ENCODE peak calls at places on chromosomes 7 and 10, in six cellular contexts. E is WTC11, D is H1, P is HepG2, M is GM12878, K is K562. S is an unnamed sample.
A peak's percentile ranks its signal among the peaks of the same experiment; 100 is the strongest.

GRCh38 chr7:105141068-105141467 is 127.1 kb downstream of the KMT2E start:
- DNase-seq in E (peak; percentile 38), D (no peak), P (peak; percentile 21), M (no peak), K (peak; percentile 43), S (peak; percentile 8)

GRCh38 chr7:50068026-50068425 is 25.0 kb downstream of the ZPBP start:
- DNase-seq in E (no peak), D (no peak), P (peak; percentile 12), M (no peak), K (peak; percentile 2), S (peak; percentile 31)

GRCh38 chr7:24741691-24742639 is 15.3 kb downstream of the GSDME start:
- DNase-seq in E (no peak), D (no peak), P (no peak), M (no peak), K (no peak), S (no peak)

GRCh38 chr7:70621954-70622596 is 509.9 kb upstream of the GALNT17 start:
- DNase-seq in E (no peak), D (no peak), P (no peak), M (no peak), K (no peak), S (no peak)

GRCh38 chr7:157579425-157579824 is 242.6 kb downstream of the DNAJB6 start:
- DNase-seq in E (peak; percentile 9), D (no peak), P (no peak), M (no peak), K (no peak), S (no peak)

GRCh38 chr10:80454526-80455460 is 683 bp downstream of the TSPAN14 start:
- DNase-seq in E (peak; percentile 48), D (peak; percentile 81), P (no peak), M (no peak), K (peak; percentile 63), S (no peak)

GRCh38 chr10:24701447-24701846 is 22.2 kb downstream of the ARHGAP21 start:
- DNase-seq in E (no peak), D (no peak), P (no peak), M (peak; percentile 55), K (no peak), S (no peak)

GRCh38 chr10:124746992-124747391 is 2.8 kb upstream of the FAM53B start:
- DNase-seq in E (no peak), D (no peak), P (no peak), M (no peak), K (no peak), S (no peak)

GRCh38 chr7:49060743-49061142 is 136.4 kb downstream of the CDC14C start:
- DNase-seq in E (no peak), D (no peak), P (no peak), M (no peak), K (no peak), S (no peak)

GRCh38 chr10:53476650-53477312 is 704.2 kb upstream of the MBL2 start:
- DNase-seq in E (no peak), D (no peak), P (no peak), M (no peak), K (no peak), S (no peak)

GRCh38 chr7:47148541-47149207 is 433.2 kb downstream of the TNS3 start:
- DNase-seq in E (no peak), D (no peak), P (no peak), M (no peak), K (no peak), S (no peak)

GRCh38 chr10:45373003-45373782 is 823 bp upstream of the ALOX5 start:
- DNase-seq in E (peak; percentile 39), D (peak; percentile 69), P (no peak), M (no peak), K (peak; percentile 56), S (no peak)

GRCh38 chr7:37484460-37485063 is 35.9 kb upstream of the ELMO1 start:
- DNase-seq in E (no peak), D (no peak), P (no peak), M (no peak), K (no peak), S (no peak)

GRCh38 chr10:59240581-59241183 is 64.2 kb downstream of the PHYHIPL start:
- DNase-seq in E (no peak), D (peak; percentile 49), P (peak; percentile 25), M (no peak), K (peak; percentile 42), S (peak; percentile 27)

GRCh38 chr10:22649390-22649841 is 65.0 kb downstream of the PIP4K2A start:
- DNase-seq in E (no peak), D (no peak), P (no peak), M (no peak), K (peak; percentile 27), S (no peak)

GRCh38 chr7:66505531-66506451 is 122.9 kb upstream of the KCTD7 start:
- DNase-seq in E (no peak), D (no peak), P (no peak), M (no peak), K (no peak), S (no peak)

GRCh38 chr10:4354382-4354812 is 471.6 kb upstream of the AKR1E2 start:
- DNase-seq in E (no peak), D (no peak), P (no peak), M (no peak), K (no peak), S (peak; percentile 88)

DNA sequence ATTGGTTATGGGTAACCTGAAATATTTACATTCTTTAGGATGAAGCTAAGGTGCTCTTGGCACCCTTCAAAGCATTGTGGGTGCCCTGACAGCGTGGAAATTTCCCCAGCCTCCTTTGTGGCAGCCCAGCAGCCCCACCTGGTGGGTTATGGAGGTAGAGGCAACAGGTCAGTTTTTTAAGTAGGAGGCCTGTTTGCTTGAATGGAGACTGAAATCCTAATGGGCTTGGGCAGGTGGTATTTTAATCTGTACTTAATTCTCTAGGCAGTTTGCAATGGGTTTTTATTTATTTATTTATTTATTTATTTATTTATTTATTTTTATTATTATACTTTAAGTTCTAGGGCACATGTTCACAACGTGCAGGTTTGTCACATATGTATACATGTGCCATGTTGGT is 139.4 kb downstream of the EPC1 start:
- DNase-seq in E (peak; percentile 57), D (peak; percentile 69), P (peak; percentile 59), M (no peak), K (peak; percentile 65), S (peak; percentile 35)
- TF ChIP-seq ATF3 in E (no peak), D (no peak), P (no peak), M (no peak), K (no peak), S (no peak)

DNA sequence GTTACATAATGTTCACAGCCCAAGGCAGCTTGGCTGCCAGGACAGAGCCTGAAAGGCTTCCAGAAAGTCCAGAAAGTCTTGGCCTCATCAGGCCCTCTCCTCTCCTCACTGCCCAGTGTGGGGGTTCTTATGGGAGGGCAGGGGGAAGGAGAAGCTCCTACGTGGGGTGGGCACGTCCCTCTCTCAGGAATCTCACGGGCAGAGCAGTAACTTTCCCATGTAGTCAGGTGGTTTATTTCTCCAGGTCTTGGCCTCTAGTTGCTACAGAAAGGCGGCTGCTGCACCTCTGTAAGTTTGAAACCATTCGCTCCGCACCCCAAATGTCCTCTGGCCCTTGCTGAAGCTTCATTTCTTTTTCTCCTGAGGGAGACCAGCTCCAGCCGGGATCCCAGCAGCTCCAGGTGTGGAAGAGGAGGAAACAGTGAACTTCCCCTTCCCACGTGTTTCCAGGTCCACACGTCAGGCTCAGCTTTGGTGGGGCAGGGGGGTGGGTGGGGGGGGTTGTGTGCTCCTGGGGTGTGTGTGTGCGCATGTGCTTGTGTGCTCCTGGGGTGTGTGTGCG is 320.3 kb downstream of the WDR37 start:
- DNase-seq in E (no peak), D (peak; percentile 43), P (no peak), M (no peak), K (no peak), S (no peak)
- TF ChIP-seq ATF3 in E (no peak), D (no peak), P (no peak), M (no peak), K (no peak), S (no peak)

GRCh38 chr7:126840869-126841268 is 411.9 kb downstream of the GRM8 start:
- DNase-seq in E (no peak), D (no peak), P (no peak), M (no peak), K (no peak), S (no peak)
- TF ChIP-seq ATF3 in E (no peak), D (no peak), P (no peak), M (no peak), K (no peak), S (no peak)

GRCh38 chr10:5948999-5949759 is 28.2 kb downstream of the IL15RA start:
- DNase-seq in E (peak; percentile 80), D (peak; percentile 80), P (peak; percentile 46), M (no peak), K (peak; percentile 83), S (peak; percentile 32)
- TF ChIP-seq ATF3 in E (no peak), D (no peak), P (no peak), M (no peak), K (no peak), S (no peak)

GRCh38 chr7:147145194-147145593 is 1028.6 kb downstream of the CNTNAP2 start:
- DNase-seq in E (no peak), D (no peak), P (no peak), M (no peak), K (no peak), S (no peak)
- TF ChIP-seq ATF3 in E (no peak), D (no peak), P (no peak), M (no peak), K (no peak), S (no peak)

GRCh38 chr10:43121444-43121843 is 16.8 kb upstream of the CSGALNACT2 start:
- DNase-seq in E (no peak), D (no peak), P (no peak), M (no peak), K (no peak), S (no peak)

GRCh38 chr10:43120948-43121290 is 17.3 kb upstream of the CSGALNACT2 start:
- DNase-seq in E (no peak), D (no peak), P (no peak), M (peak; percentile 56), K (no peak), S (no peak)

GRCh38 chr10:43123361-43124093 is 14.7 kb upstream of the CSGALNACT2 start:
- DNase-seq in E (no peak), D (peak; percentile 32), P (no peak), M (no peak), K (no peak), S (no peak)

GRCh38 chr10:43120116-43120947 is 17.9 kb upstream of the CSGALNACT2 start:
- DNase-seq in E (no peak), D (no peak), P (no peak), M (no peak), K (no peak), S (no peak)

DNA sequence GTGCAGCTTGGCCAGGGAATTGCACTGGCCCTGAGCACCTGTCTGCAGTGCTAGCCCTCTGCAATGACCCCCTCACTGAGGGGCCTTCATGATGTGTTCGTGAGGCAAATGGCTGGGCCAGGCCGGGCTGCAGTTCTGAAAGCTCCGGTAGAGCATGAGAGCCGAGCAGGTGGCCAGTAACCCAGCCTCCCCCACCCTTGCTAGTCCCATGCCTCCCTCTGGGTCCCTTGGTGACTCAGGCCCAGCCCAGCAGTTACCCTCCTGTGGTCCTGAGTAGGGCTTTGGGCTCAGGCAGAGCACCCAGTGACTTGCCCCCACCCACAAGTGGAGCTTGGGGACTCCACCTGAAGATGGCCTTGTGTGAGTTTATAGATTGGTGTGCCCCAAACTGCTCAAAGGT is 16.1 kb upstream of the CSGALNACT2 start:
- DNase-seq in E (no peak), D (no peak), P (no peak), M (no peak), K (no peak), S (no peak)
- TF ChIP-seq ATF3 in E (no peak), D (no peak), P (no peak), M (no peak), K (no peak), S (no peak)

DNA sequence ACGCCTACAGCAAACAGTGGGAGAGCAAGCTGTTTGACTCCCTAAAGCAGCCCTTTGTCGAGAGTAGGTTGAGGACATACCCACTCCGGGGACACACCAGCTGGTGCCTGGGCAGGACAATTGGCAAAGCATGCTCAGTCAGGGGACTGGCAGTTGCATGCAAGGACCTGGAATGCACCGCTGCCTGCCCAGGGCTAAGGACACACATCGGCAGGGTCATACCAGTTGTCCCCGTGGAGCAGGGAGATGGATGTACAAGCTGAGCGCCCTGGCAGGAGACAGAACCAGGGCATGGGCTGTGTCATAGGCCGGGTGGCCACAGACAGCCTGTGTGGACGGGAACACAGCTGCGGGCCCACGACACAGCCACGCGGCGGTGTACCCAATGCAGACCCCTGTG is 18.3 kb upstream of the ELN start:
- DNase-seq in E (no peak), D (no peak), P (no peak), M (no peak), K (no peak), S (no peak)
- TF ChIP-seq ATF3 in E (no peak), D (no peak), P (no peak), M (no peak), K (no peak), S (no peak)